ENCODE peak calls at places on chromosomes 1 and 21, in four cellular contexts. One of them, this sample, is unnamed. For H3K4me1, the result is how much of the 10 kb centered on the place peaks cover.

GRCh38 chr1:36542024-36542961 is 59.6 kb upstream of the CSF3R start:
- DNase-seq in suprapubic skin: no peak
- DNase-seq in Panc1: no peak
- DNase-seq in HCT116: no peak
- DNase-seq in this sample: no peak

GRCh38 chr1:11925938-11926292 is 312 bp downstream of the KIAA2013 start:
- DNase-seq in suprapubic skin: no peak
- DNase-seq in Panc1: no peak
- DNase-seq in HCT116: no peak
- DNase-seq in this sample: peak

GRCh38 chr1:195520757-195521156 is 1087.5 kb downstream of the KCNT2 start:
- DNase-seq in suprapubic skin: no peak
- DNase-seq in Panc1: no peak
- DNase-seq in HCT116: no peak
- DNase-seq in this sample: no peak

GRCh38 chr1:118333601-118334241 is 148.7 kb upstream of the SPAG17 start:
- DNase-seq in suprapubic skin: no peak
- DNase-seq in Panc1: no peak
- DNase-seq in HCT116: no peak
- DNase-seq in this sample: no peak

GRCh38 chr1:8818325-8818775 is 910 bp upstream of the RERE start:
- DNase-seq in suprapubic skin: peak
- DNase-seq in Panc1: no peak
- DNase-seq in HCT116: peak
- DNase-seq in this sample: peak

GRCh38 chr1:201947697-201948008 is 1.3 kb upstream of the LMOD1 start:
- DNase-seq in suprapubic skin: no peak
- DNase-seq in Panc1: no peak
- DNase-seq in HCT116: no peak
- DNase-seq in this sample: no peak

GRCh38 chr21:42299324-42300044 is 15.7 kb downstream of the TFF3 start:
- DNase-seq in suprapubic skin: peak
- DNase-seq in Panc1: no peak
- DNase-seq in HCT116: no peak
- DNase-seq in this sample: no peak

GRCh38 chr1:156079762-156080597 is 2.3 kb downstream of the MEX3A start:
- DNase-seq in suprapubic skin: no peak
- DNase-seq in Panc1: no peak
- DNase-seq in HCT116: no peak
- DNase-seq in this sample: no peak

GRCh38 chr21:43790053-43790524 is 712 bp downstream of the RRP1 start:
- DNase-seq in suprapubic skin: no peak
- DNase-seq in Panc1: no peak
- DNase-seq in HCT116: no peak
- DNase-seq in this sample: no peak

GRCh38 chr1:89518116-89518780 is 6.4 kb upstream of the LRRC8B start:
- DNase-seq in suprapubic skin: no peak
- DNase-seq in Panc1: no peak
- DNase-seq in HCT116: no peak
- DNase-seq in this sample: no peak

GRCh38 chr1:178360421-178360820 is 136.3 kb downstream of the CLEC20A start:
- DNase-seq in suprapubic skin: no peak
- DNase-seq in Panc1: no peak
- DNase-seq in HCT116: no peak
- DNase-seq in this sample: no peak

GRCh38 chr1:41583658-41584570 is 99.4 kb upstream of the EDN2 start:
- DNase-seq in suprapubic skin: peak
- DNase-seq in Panc1: no peak
- DNase-seq in HCT116: no peak
- DNase-seq in this sample: no peak

GRCh38 chr1:4216231-4216630 is 316.2 kb upstream of the C1orf174 start:
- DNase-seq in suprapubic skin: no peak
- DNase-seq in Panc1: no peak
- DNase-seq in HCT116: no peak
- DNase-seq in this sample: no peak

GRCh38 chr1:56200921-56201320 is 378.4 kb downstream of the PLPP3 start:
- DNase-seq in suprapubic skin: no peak
- DNase-seq in Panc1: no peak
- DNase-seq in HCT116: no peak
- DNase-seq in this sample: no peak

GRCh38 chr1:159868766-159869165 is 6.3 kb upstream of the VSIG8 start:
- DNase-seq in suprapubic skin: no peak
- DNase-seq in Panc1: no peak
- DNase-seq in HCT116: no peak
- DNase-seq in this sample: no peak

GRCh38 chr1:77687519-77687906 is 5.1 kb upstream of the ZZZ3 start:
- DNase-seq in suprapubic skin: no peak
- DNase-seq in Panc1: no peak
- DNase-seq in HCT116: peak
- DNase-seq in this sample: peak

GRCh38 chr1:45643978-45644377 is 20.1 kb upstream of the CCDC17 start:
- DNase-seq in suprapubic skin: no peak
- DNase-seq in Panc1: no peak
- DNase-seq in HCT116: peak
- DNase-seq in this sample: no peak

GRCh38 chr1:112509005-112509659 is 367 bp downstream of the WNT2B start:
- DNase-seq in suprapubic skin: peak
- DNase-seq in Panc1: no peak
- DNase-seq in HCT116: no peak
- DNase-seq in this sample: no peak

GRCh38 chr1:86773331-86774288 is 69.2 kb downstream of the SH3GLB1 start:
- DNase-seq in suprapubic skin: no peak
- DNase-seq in Panc1: no peak
- DNase-seq in HCT116: no peak
- DNase-seq in this sample: no peak

GRCh38 chr21:45040739-45041138 is 33.6 kb upstream of the ADARB1 start:
- DNase-seq in suprapubic skin: peak
- DNase-seq in Panc1: no peak
- DNase-seq in HCT116: no peak
- DNase-seq in this sample: no peak

GRCh38 chr1:74160045-74160444 is 37.9 kb downstream of the LRRIQ3 start:
- DNase-seq in suprapubic skin: no peak
- DNase-seq in Panc1: no peak
- DNase-seq in HCT116: no peak
- DNase-seq in this sample: no peak

GRCh38 chr1:17125756-17126237 is 6.5 kb upstream of the PADI2 start:
- DNase-seq in suprapubic skin: peak
- DNase-seq in Panc1: peak
- DNase-seq in HCT116: peak
- DNase-seq in this sample: peak

GRCh38 chr1:1946540-1946939 is 27.5 kb upstream of the TMEM52 start:
- DNase-seq in suprapubic skin: no peak
- DNase-seq in Panc1: no peak
- DNase-seq in HCT116: no peak
- DNase-seq in this sample: peak

GRCh38 chr1:7526867-7527732 is 244.0 kb upstream of the VAMP3 start:
- DNase-seq in suprapubic skin: no peak
- DNase-seq in Panc1: no peak
- DNase-seq in HCT116: no peak
- DNase-seq in this sample: no peak

GRCh38 chr1:232600430-232601258 is 29.3 kb downstream of the SIPA1L2 start:
- DNase-seq in suprapubic skin: no peak
- DNase-seq in Panc1: no peak
- DNase-seq in HCT116: no peak
- DNase-seq in this sample: no peak

GRCh38 chr1:117569956-117570355 is 35.9 kb upstream of the TENT5C start:
- DNase-seq in suprapubic skin: no peak
- DNase-seq in Panc1: no peak
- DNase-seq in HCT116: no peak
- DNase-seq in this sample: no peak

GRCh38 chr1:210321552-210321951 is 7.2 kb upstream of the HHAT start:
- DNase-seq in suprapubic skin: no peak
- DNase-seq in Panc1: no peak
- DNase-seq in HCT116: no peak
- DNase-seq in this sample: no peak

GRCh38 chr1:161020573-161021167 is at the start of gene F11R:
- DNase-seq in suprapubic skin: peak
- DNase-seq in Panc1: no peak
- DNase-seq in HCT116: no peak
- DNase-seq in this sample: peak

GRCh38 chr1:117336087-117336817 is 31.0 kb upstream of the MAN1A2 start:
- DNase-seq in suprapubic skin: no peak
- DNase-seq in Panc1: no peak
- DNase-seq in HCT116: no peak
- DNase-seq in this sample: no peak

GRCh38 chr1:78892251-78892650 is 114.3 kb downstream of the ADGRL4 start:
- DNase-seq in suprapubic skin: no peak
- DNase-seq in Panc1: no peak
- DNase-seq in HCT116: no peak
- DNase-seq in this sample: no peak

GRCh38 chr1:167121375-167122120 is 27.7 kb downstream of the STYXL2 start:
- DNase-seq in suprapubic skin: no peak
- DNase-seq in Panc1: no peak
- DNase-seq in HCT116: peak
- DNase-seq in this sample: peak

GRCh38 chr1:82538876-82539275 is 738.1 kb downstream of the ADGRL2 start:
- DNase-seq in suprapubic skin: no peak
- DNase-seq in Panc1: no peak
- DNase-seq in HCT116: no peak
- DNase-seq in this sample: no peak

GRCh38 chr1:58814251-58815068 is 30.6 kb upstream of the JUN start:
- DNase-seq in suprapubic skin: peak
- DNase-seq in Panc1: no peak
- DNase-seq in HCT116: no peak
- DNase-seq in this sample: peak

GRCh38 chr1:87203890-87204289 is 124.8 kb upstream of the LMO4 start:
- DNase-seq in suprapubic skin: no peak
- DNase-seq in Panc1: no peak
- DNase-seq in HCT116: no peak
- DNase-seq in this sample: no peak

GRCh38 chr1:25628741-25629421 is 12.3 kb downstream of the MAN1C1 start:
- DNase-seq in suprapubic skin: no peak
- DNase-seq in Panc1: no peak
- DNase-seq in HCT116: no peak
- DNase-seq in this sample: no peak
- H3K4me1 ChIP-seq in suprapubic skin: under half
- H3K4me1 ChIP-seq in Panc1: under half
- H3K4me1 ChIP-seq in HCT116: under half
- H3K4me1 ChIP-seq in this sample: under half

GRCh38 chr1:31573261-31573660 is 3.1 kb upstream of the TINAGL1 start:
- DNase-seq in suprapubic skin: no peak
- DNase-seq in Panc1: no peak
- DNase-seq in HCT116: no peak
- DNase-seq in this sample: no peak
- H3K4me1 ChIP-seq in suprapubic skin: under half
- H3K4me1 ChIP-seq in Panc1: under half
- H3K4me1 ChIP-seq in HCT116: half or more
- H3K4me1 ChIP-seq in this sample: half or more

GRCh38 chr1:5832916-5833895 is 159.0 kb downstream of the NPHP4 start:
- DNase-seq in suprapubic skin: no peak
- DNase-seq in Panc1: no peak
- DNase-seq in HCT116: no peak
- DNase-seq in this sample: no peak
- H3K4me1 ChIP-seq in suprapubic skin: under half
- H3K4me1 ChIP-seq in Panc1: under half
- H3K4me1 ChIP-seq in HCT116: under half
- H3K4me1 ChIP-seq in this sample: under half

GRCh38 chr1:44030606-44031050 is 634 bp downstream of the SLC6A9 start:
- DNase-seq in suprapubic skin: no peak
- DNase-seq in Panc1: no peak
- DNase-seq in HCT116: no peak
- DNase-seq in this sample: no peak

GRCh38 chr1:44033756-44034155 is 2.5 kb upstream of the SLC6A9 start:
- DNase-seq in suprapubic skin: peak
- DNase-seq in Panc1: no peak
- DNase-seq in HCT116: no peak
- DNase-seq in this sample: no peak

GRCh38 chr1:44031051-44031899 is at the start of gene SLC6A9:
- DNase-seq in suprapubic skin: peak
- DNase-seq in Panc1: no peak
- DNase-seq in HCT116: no peak
- DNase-seq in this sample: peak

GRCh38 chr1:44033041-44033575 is 1.8 kb upstream of the SLC6A9 start:
- DNase-seq in suprapubic skin: peak
- DNase-seq in Panc1: no peak
- DNase-seq in HCT116: no peak
- DNase-seq in this sample: no peak

GRCh38 chr1:44031900-44032817 is 897 bp upstream of the SLC6A9 start:
- DNase-seq in suprapubic skin: peak
- DNase-seq in Panc1: no peak
- DNase-seq in HCT116: no peak
- DNase-seq in this sample: peak
- H3K4me1 ChIP-seq in suprapubic skin: half or more
- H3K4me1 ChIP-seq in Panc1: under half
- H3K4me1 ChIP-seq in HCT116: under half
- H3K4me1 ChIP-seq in this sample: under half

GRCh38 chr1:46714976-46715375 is 3.9 kb downstream of the EFCAB14 start:
- DNase-seq in suprapubic skin: no peak
- DNase-seq in Panc1: no peak
- DNase-seq in HCT116: no peak
- DNase-seq in this sample: no peak

GRCh38 chr1:46719689-46720088 is 775 bp upstream of the EFCAB14 start:
- DNase-seq in suprapubic skin: no peak
- DNase-seq in Panc1: no peak
- DNase-seq in HCT116: no peak
- DNase-seq in this sample: peak

GRCh38 chr1:46718340-46718726 is 581 bp downstream of the EFCAB14 start:
- DNase-seq in suprapubic skin: no peak
- DNase-seq in Panc1: no peak
- DNase-seq in HCT116: no peak
- DNase-seq in this sample: no peak

GRCh38 chr1:46718727-46719622 is at the start of gene EFCAB14:
- DNase-seq in suprapubic skin: peak
- DNase-seq in Panc1: peak
- DNase-seq in HCT116: peak
- DNase-seq in this sample: peak

GRCh38 chr1:46717654-46718053 is 1.3 kb downstream of the EFCAB14 start:
- DNase-seq in suprapubic skin: no peak
- DNase-seq in Panc1: no peak
- DNase-seq in HCT116: no peak
- DNase-seq in this sample: no peak
- H3K4me1 ChIP-seq in suprapubic skin: under half
- H3K4me1 ChIP-seq in Panc1: under half
- H3K4me1 ChIP-seq in HCT116: under half
- H3K4me1 ChIP-seq in this sample: half or more

GRCh38 chr1:27663735-27664119 is 8.3 kb downstream of the IFI6 start:
- DNase-seq in suprapubic skin: no peak
- DNase-seq in Panc1: no peak
- DNase-seq in HCT116: no peak
- DNase-seq in this sample: no peak
- H3K4me1 ChIP-seq in suprapubic skin: under half
- H3K4me1 ChIP-seq in Panc1: under half
- H3K4me1 ChIP-seq in HCT116: under half
- H3K4me1 ChIP-seq in this sample: under half

This sample was measured in body of pancreas.